ENCODE peak calls at places on chromosome 9, in ten cellular contexts. V, T, I, U, O, X, B, K, S and J are unnamed samples.

GRCh38 chr9:696332-697090 is 145.0 kb upstream of the DMRT1 start:
- DNase-seq in V (no peak), T (peak), I (no peak), U (no peak), O (no peak), X (no peak), B (no peak), K (no peak), S (no peak), J (no peak)

GRCh38 chr9:1173986-1174385 is 123.8 kb downstream of the DMRT2 start:
- DNase-seq in V (no peak), T (no peak), I (no peak), U (no peak), O (no peak), X (no peak), B (no peak), K (no peak), S (no peak), J (no peak)

GRCh38 chr9:81588148-81588874 is 101.0 kb downstream of the TLE1 start:
- DNase-seq in V (no peak), T (peak), I (no peak), U (peak), O (no peak), X (no peak), B (no peak), K (no peak), S (peak), J (no peak)

GRCh38 chr9:125460883-125461475 is 199.4 kb downstream of the GAPVD1 start:
- DNase-seq in V (no peak), T (no peak), I (no peak), U (no peak), O (no peak), X (no peak), B (no peak), K (no peak), S (no peak), J (no peak)

GRCh38 chr9:70594546-70594945 is 180.1 kb upstream of the KLF9 start:
- DNase-seq in V (no peak), T (no peak), I (no peak), U (no peak), O (no peak), X (no peak), B (no peak), K (no peak), S (no peak), J (no peak)

GRCh38 chr9:36398745-36399144 is 1.3 kb downstream of the RNF38 start:
- DNase-seq in V (peak), T (no peak), I (no peak), U (no peak), O (no peak), X (no peak), B (no peak), K (no peak), S (no peak), J (no peak)

GRCh38 chr9:27471789-27472585 is 52.1 kb upstream of the IFNK start:
- DNase-seq in V (no peak), T (no peak), I (no peak), U (no peak), O (no peak), X (peak), B (no peak), K (no peak), S (no peak), J (no peak)

GRCh38 chr9:14428781-14429230 is 114.9 kb upstream of the NFIB start:
- DNase-seq in V (no peak), T (peak), I (peak), U (peak), O (no peak), X (no peak), B (peak), K (peak), S (peak), J (no peak)

GRCh38 chr9:110104201-110104845 is 103.6 kb downstream of the C9orf152 start:
- DNase-seq in V (no peak), T (no peak), I (no peak), U (no peak), O (no peak), X (no peak), B (no peak), K (no peak), S (no peak), J (no peak)

GRCh38 chr9:31302620-31303418 is 1081.6 kb upstream of the ACO1 start:
- DNase-seq in V (no peak), T (no peak), I (no peak), U (no peak), O (no peak), X (no peak), B (peak), K (no peak), S (no peak), J (no peak)

GRCh38 chr9:100473271-100474081 is 527 bp downstream of the TMEFF1 start:
- DNase-seq in V (no peak), T (peak), I (peak), U (peak), O (no peak), X (no peak), B (peak), K (peak), S (peak), J (peak)

GRCh38 chr9:98097836-98098235 is 21.2 kb downstream of the TRIM14 start:
- DNase-seq in V (no peak), T (no peak), I (no peak), U (no peak), O (no peak), X (no peak), B (no peak), K (no peak), S (peak), J (no peak)

GRCh38 chr9:99073347-99073746 is 31.6 kb upstream of the TGFBR1 start:
- DNase-seq in V (no peak), T (no peak), I (no peak), U (no peak), O (no peak), X (no peak), B (no peak), K (no peak), S (no peak), J (no peak)

GRCh38 chr9:99816392-99816791 is 5.3 kb upstream of the NR4A3 start:
- DNase-seq in V (no peak), T (no peak), I (no peak), U (no peak), O (no peak), X (no peak), B (no peak), K (no peak), S (no peak), J (no peak)

GRCh38 chr9:92245005-92245797 is 48.3 kb downstream of the IARS1 start:
- DNase-seq in V (no peak), T (no peak), I (no peak), U (no peak), O (no peak), X (no peak), B (no peak), K (no peak), S (no peak), J (no peak)

GRCh38 chr9:124708633-124709032 is 62.5 kb downstream of the NR6A1 start:
- DNase-seq in V (no peak), T (no peak), I (no peak), U (no peak), O (no peak), X (no peak), B (no peak), K (no peak), S (no peak), J (no peak)

GRCh38 chr9:123929870-123930831 is at the start of gene DENND1A:
- DNase-seq in V (peak), T (peak), I (peak), U (peak), O (peak), X (peak), B (peak), K (peak), S (peak), J (peak)

GRCh38 chr9:116661037-116661954 is 25.8 kb upstream of the TRIM32 start:
- DNase-seq in V (peak), T (peak), I (no peak), U (peak), O (no peak), X (peak), B (peak), K (peak), S (peak), J (peak)

GRCh38 chr9:114894801-114895433 is 35.5 kb downstream of the TNFSF8 start:
- DNase-seq in V (peak), T (peak), I (no peak), U (no peak), O (no peak), X (peak), B (peak), K (no peak), S (peak), J (peak)

GRCh38 chr9:95772320-95773060 is 103.0 kb upstream of the ERCC6L2 start:
- DNase-seq in V (no peak), T (no peak), I (no peak), U (peak), O (no peak), X (no peak), B (no peak), K (peak), S (no peak), J (no peak)

GRCh38 chr9:109766351-109766750 is 13.6 kb upstream of the PALM2AKAP2 start:
- DNase-seq in V (peak), T (no peak), I (no peak), U (no peak), O (no peak), X (no peak), B (peak), K (no peak), S (no peak), J (no peak)